ENCODE peak calls at places on chromosomes 4 and X, in six cellular contexts. One of them, this sample, is unnamed.
A peak's percentile ranks its signal among the peaks of the same experiment; 100 is the strongest.

GRCh38 chr4:26525136-26525535 is 34.9 kb upstream of the CCKAR start:
- DNase-seq in astrocyte of the cerebellum: no peak
- DNase-seq in D721Med: no peak
- DNase-seq in choroid plexus epithelial cell: peak; percentile 35
- DNase-seq in transverse colon: no peak
- DNase-seq in nephron progenitor cell: no peak
- DNase-seq in this sample: no peak

GRCh38 chr4:41012308-41012707 is 202.0 kb downstream of the APBB2 start:
- DNase-seq in astrocyte of the cerebellum: no peak
- DNase-seq in D721Med: no peak
- DNase-seq in choroid plexus epithelial cell: peak; percentile 75
- DNase-seq in transverse colon: no peak
- DNase-seq in nephron progenitor cell: no peak
- DNase-seq in this sample: no peak

GRCh38 chr4:174591243-174592021 is 69.1 kb upstream of the HPGD start:
- DNase-seq in astrocyte of the cerebellum: no peak
- DNase-seq in D721Med: no peak
- DNase-seq in choroid plexus epithelial cell: no peak
- DNase-seq in transverse colon: no peak
- DNase-seq in nephron progenitor cell: no peak
- DNase-seq in this sample: no peak

GRCh38 chr4:183960021-183960420 is 54.9 kb downstream of the STOX2 start:
- DNase-seq in astrocyte of the cerebellum: peak; percentile 83
- DNase-seq in D721Med: no peak
- DNase-seq in choroid plexus epithelial cell: peak; percentile 22
- DNase-seq in transverse colon: peak; percentile 58
- DNase-seq in nephron progenitor cell: peak; percentile 49
- DNase-seq in this sample: peak; percentile 75

GRCh38 chrX:100995469-100995868 is 26.0 kb downstream of the ARL13A start:
- DNase-seq in astrocyte of the cerebellum: no peak
- DNase-seq in D721Med: no peak
- DNase-seq in choroid plexus epithelial cell: peak; percentile 78
- DNase-seq in transverse colon: no peak
- DNase-seq in nephron progenitor cell: no peak
- DNase-seq in this sample: no peak

GRCh38 chrX:148517191-148517590 is 16.8 kb downstream of the AFF2 start:
- DNase-seq in astrocyte of the cerebellum: no peak
- DNase-seq in D721Med: no peak
- DNase-seq in choroid plexus epithelial cell: no peak
- DNase-seq in transverse colon: no peak
- DNase-seq in nephron progenitor cell: no peak
- DNase-seq in this sample: no peak

GRCh38 chr4:82561745-82562552 is at the start of gene TMEM150C:
- DNase-seq in astrocyte of the cerebellum: no peak
- DNase-seq in D721Med: peak; percentile 49
- DNase-seq in choroid plexus epithelial cell: peak; percentile 6
- DNase-seq in transverse colon: peak; percentile 22
- DNase-seq in nephron progenitor cell: peak; percentile 76
- DNase-seq in this sample: peak; percentile 56

GRCh38 chrX:76538860-76539259 is 111.3 kb downstream of the MAGEE1 start:
- DNase-seq in astrocyte of the cerebellum: no peak
- DNase-seq in D721Med: no peak
- DNase-seq in choroid plexus epithelial cell: no peak
- DNase-seq in transverse colon: no peak
- DNase-seq in nephron progenitor cell: no peak
- DNase-seq in this sample: no peak

GRCh38 chrX:103640401-103641155 is 11.8 kb downstream of the TCEAL1 start:
- DNase-seq in astrocyte of the cerebellum: no peak
- DNase-seq in D721Med: no peak
- DNase-seq in choroid plexus epithelial cell: peak; percentile 45
- DNase-seq in transverse colon: no peak
- DNase-seq in nephron progenitor cell: no peak
- DNase-seq in this sample: no peak

GRCh38 chrX:153917814-153918213 is 8.2 kb downstream of the ARHGAP4 start:
- DNase-seq in astrocyte of the cerebellum: no peak
- DNase-seq in D721Med: no peak
- DNase-seq in choroid plexus epithelial cell: no peak
- DNase-seq in transverse colon: no peak
- DNase-seq in nephron progenitor cell: no peak
- DNase-seq in this sample: no peak

GRCh38 chr4:53505947-53506346 is 85.3 kb downstream of the LNX1 start:
- DNase-seq in astrocyte of the cerebellum: no peak
- DNase-seq in D721Med: no peak
- DNase-seq in choroid plexus epithelial cell: peak; percentile 63
- DNase-seq in transverse colon: no peak
- DNase-seq in nephron progenitor cell: no peak
- DNase-seq in this sample: no peak

GRCh38 chr4:5082381-5082780 is 31.1 kb downstream of the STK32B start:
- DNase-seq in astrocyte of the cerebellum: no peak
- DNase-seq in D721Med: no peak
- DNase-seq in choroid plexus epithelial cell: no peak
- DNase-seq in transverse colon: no peak
- DNase-seq in nephron progenitor cell: no peak
- DNase-seq in this sample: no peak

GRCh38 chrX:103488332-103488731 is 31.0 kb downstream of the RAB40A start:
- DNase-seq in astrocyte of the cerebellum: no peak
- DNase-seq in D721Med: no peak
- DNase-seq in choroid plexus epithelial cell: no peak
- DNase-seq in transverse colon: no peak
- DNase-seq in nephron progenitor cell: no peak
- DNase-seq in this sample: no peak

GRCh38 chr4:3702551-3703221 is 63.5 kb upstream of the ADRA2C start:
- DNase-seq in astrocyte of the cerebellum: no peak
- DNase-seq in D721Med: no peak
- DNase-seq in choroid plexus epithelial cell: no peak
- DNase-seq in transverse colon: no peak
- DNase-seq in nephron progenitor cell: no peak
- DNase-seq in this sample: no peak

GRCh38 chr4:56909083-56909981 is 1.6 kb downstream of the REST start:
- DNase-seq in astrocyte of the cerebellum: peak; percentile 16
- DNase-seq in D721Med: no peak
- DNase-seq in choroid plexus epithelial cell: peak; percentile 63
- DNase-seq in transverse colon: peak; percentile 56
- DNase-seq in nephron progenitor cell: peak; percentile 60
- DNase-seq in this sample: peak; percentile 40

GRCh38 chrX:70044541-70045245 is 5.0 kb downstream of the AWAT2 start:
- DNase-seq in astrocyte of the cerebellum: no peak
- DNase-seq in D721Med: no peak
- DNase-seq in choroid plexus epithelial cell: peak; percentile 43
- DNase-seq in transverse colon: no peak
- DNase-seq in nephron progenitor cell: no peak
- DNase-seq in this sample: no peak

GRCh38 chrX:70039758-70040157 is 10.0 kb downstream of the AWAT2 start:
- DNase-seq in astrocyte of the cerebellum: no peak
- DNase-seq in D721Med: no peak
- DNase-seq in choroid plexus epithelial cell: no peak
- DNase-seq in transverse colon: no peak
- DNase-seq in nephron progenitor cell: no peak
- DNase-seq in this sample: no peak

GRCh38 chrX:70043685-70044084 is 6.1 kb downstream of the AWAT2 start:
- DNase-seq in astrocyte of the cerebellum: no peak
- DNase-seq in D721Med: no peak
- DNase-seq in choroid plexus epithelial cell: no peak
- DNase-seq in transverse colon: no peak
- DNase-seq in nephron progenitor cell: no peak
- DNase-seq in this sample: no peak

GRCh38 chrX:70041993-70042392 is 7.7 kb downstream of the AWAT2 start:
- DNase-seq in astrocyte of the cerebellum: no peak
- DNase-seq in D721Med: no peak
- DNase-seq in choroid plexus epithelial cell: no peak
- DNase-seq in transverse colon: no peak
- DNase-seq in nephron progenitor cell: no peak
- DNase-seq in this sample: no peak

GRCh38 chrX:70042399-70043371 is 7.1 kb downstream of the AWAT2 start:
- DNase-seq in astrocyte of the cerebellum: no peak
- DNase-seq in D721Med: no peak
- DNase-seq in choroid plexus epithelial cell: no peak
- DNase-seq in transverse colon: no peak
- DNase-seq in nephron progenitor cell: no peak
- DNase-seq in this sample: no peak
- TF ChIP-seq CTCF in astrocyte of the cerebellum: no peak
- TF ChIP-seq CTCF in D721Med: no peak
- TF ChIP-seq CTCF in choroid plexus epithelial cell: no peak
- TF ChIP-seq CTCF in transverse colon: no peak
- TF ChIP-seq CTCF in nephron progenitor cell: no peak
- TF ChIP-seq CTCF in this sample: no peak

GRCh38 chr4:17109126-17109525 is 210.7 kb upstream of the LDB2 start:
- DNase-seq in astrocyte of the cerebellum: no peak
- DNase-seq in D721Med: no peak
- DNase-seq in choroid plexus epithelial cell: no peak
- DNase-seq in transverse colon: no peak
- DNase-seq in nephron progenitor cell: no peak
- DNase-seq in this sample: no peak

GRCh38 chr4:17111436-17111835 is 213.0 kb upstream of the LDB2 start:
- DNase-seq in astrocyte of the cerebellum: no peak
- DNase-seq in D721Med: no peak
- DNase-seq in choroid plexus epithelial cell: no peak
- DNase-seq in transverse colon: no peak
- DNase-seq in nephron progenitor cell: no peak
- DNase-seq in this sample: no peak

GRCh38 chr4:17115546-17115945 is 217.1 kb upstream of the LDB2 start:
- DNase-seq in astrocyte of the cerebellum: no peak
- DNase-seq in D721Med: no peak
- DNase-seq in choroid plexus epithelial cell: no peak
- DNase-seq in transverse colon: no peak
- DNase-seq in nephron progenitor cell: no peak
- DNase-seq in this sample: no peak

GRCh38 chr4:17117746-17118145 is 219.3 kb upstream of the LDB2 start:
- DNase-seq in astrocyte of the cerebellum: peak; percentile 31
- DNase-seq in D721Med: no peak
- DNase-seq in choroid plexus epithelial cell: peak; percentile 40
- DNase-seq in transverse colon: no peak
- DNase-seq in nephron progenitor cell: no peak
- DNase-seq in this sample: no peak

DNA sequence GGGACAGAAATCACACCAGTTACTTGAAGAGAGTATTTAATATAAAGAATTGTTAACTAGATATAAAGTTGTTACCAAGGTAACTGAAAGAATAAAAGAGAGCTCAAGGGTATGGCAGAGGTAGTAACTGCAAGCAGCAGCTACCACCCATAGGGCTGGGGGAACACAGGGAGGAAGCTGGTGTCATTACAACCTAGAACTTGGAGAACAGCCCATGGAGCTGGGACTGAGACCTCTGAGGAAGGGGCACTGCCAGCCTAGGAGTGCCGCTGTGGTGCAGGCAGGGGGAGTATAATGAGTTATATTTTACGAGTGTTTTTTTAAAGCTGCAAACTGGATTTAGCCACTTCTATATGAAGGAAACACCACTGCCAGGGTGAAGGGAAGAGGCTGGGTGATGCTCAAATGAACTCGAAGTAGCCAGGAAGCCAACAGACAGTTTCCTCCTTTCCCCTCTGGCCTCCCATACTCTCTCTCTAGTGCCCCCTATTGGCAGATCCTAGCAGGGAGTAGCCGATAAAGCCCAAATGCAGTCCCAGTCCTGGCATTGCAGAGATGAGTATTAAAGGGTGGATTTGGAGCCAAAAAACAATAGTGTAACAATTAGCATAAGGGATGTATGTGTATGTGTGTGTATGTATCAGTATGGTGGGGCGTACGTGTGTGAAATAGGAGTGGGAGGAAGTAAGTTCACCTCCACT is 213.7 kb upstream of the LDB2 start:
- DNase-seq in astrocyte of the cerebellum: no peak
- DNase-seq in D721Med: no peak
- DNase-seq in choroid plexus epithelial cell: peak; percentile 16
- DNase-seq in transverse colon: no peak
- DNase-seq in nephron progenitor cell: peak; percentile 30
- DNase-seq in this sample: no peak
- TF ChIP-seq CTCF in astrocyte of the cerebellum: peak; percentile 44
- TF ChIP-seq CTCF in D721Med: peak; percentile 50
- TF ChIP-seq CTCF in choroid plexus epithelial cell: peak; percentile 67
- TF ChIP-seq CTCF in transverse colon: no peak
- TF ChIP-seq CTCF in nephron progenitor cell: peak; percentile 55
- TF ChIP-seq CTCF in this sample: peak; percentile 38

DNA sequence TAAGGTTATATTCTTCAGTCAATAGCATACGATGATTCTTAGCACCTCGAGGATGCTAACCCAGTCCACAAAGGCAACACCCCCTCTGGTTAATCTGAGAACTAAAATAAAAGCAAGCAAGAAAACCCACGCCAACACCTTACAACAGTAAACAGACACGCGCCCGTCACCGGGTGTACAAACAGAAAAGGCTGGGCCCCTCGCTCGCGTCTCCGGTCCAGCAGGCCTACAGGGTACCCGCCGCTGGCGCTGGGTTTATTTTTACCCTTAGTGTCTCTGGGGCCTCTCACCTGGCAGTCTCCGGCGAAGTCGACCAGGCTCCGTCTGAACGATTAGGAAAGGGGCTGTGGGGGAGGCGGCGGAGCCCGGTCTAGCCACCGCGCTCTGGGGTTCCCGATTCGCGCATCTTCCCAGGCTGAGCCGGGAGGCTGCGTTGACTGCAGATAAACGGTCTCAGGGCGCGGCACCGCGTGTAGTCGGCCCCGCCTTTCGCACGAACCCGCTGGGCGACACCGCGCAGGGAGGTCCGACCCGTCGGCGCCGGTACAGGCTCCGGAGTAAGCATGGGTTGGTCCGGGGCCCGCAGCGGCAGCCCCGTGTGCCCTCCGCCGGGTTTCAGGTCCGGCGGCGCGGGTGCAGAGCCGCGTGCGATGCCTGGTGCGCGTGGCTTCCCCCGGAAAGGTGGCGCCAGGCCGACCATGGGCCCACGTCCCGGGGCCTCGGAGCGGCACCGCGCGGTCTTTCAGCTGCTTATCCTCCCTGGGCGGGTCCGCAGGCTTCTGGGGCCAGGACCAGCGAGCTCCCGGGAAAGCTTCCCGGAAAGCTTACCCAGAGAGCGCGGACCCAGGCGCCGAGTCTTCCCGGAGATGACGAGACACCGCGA is at the start of gene SLC9B2:
- DNase-seq in astrocyte of the cerebellum: no peak
- DNase-seq in D721Med: peak; percentile 29
- DNase-seq in choroid plexus epithelial cell: peak; percentile 65
- DNase-seq in transverse colon: peak; percentile 59
- DNase-seq in nephron progenitor cell: peak; percentile 71
- DNase-seq in this sample: peak; percentile 82
- TF ChIP-seq CTCF in astrocyte of the cerebellum: peak; percentile 20
- TF ChIP-seq CTCF in D721Med: no peak
- TF ChIP-seq CTCF in choroid plexus epithelial cell: peak; percentile 12
- TF ChIP-seq CTCF in transverse colon: no peak
- TF ChIP-seq CTCF in nephron progenitor cell: no peak
- TF ChIP-seq CTCF in this sample: no peak

GRCh38 chr4:176238819-176239218 is 30.2 kb downstream of the ASB5 start:
- DNase-seq in astrocyte of the cerebellum: no peak
- DNase-seq in D721Med: no peak
- DNase-seq in choroid plexus epithelial cell: peak; percentile 33
- DNase-seq in transverse colon: no peak
- DNase-seq in nephron progenitor cell: no peak
- DNase-seq in this sample: no peak

GRCh38 chr4:176236909-176237308 is 32.1 kb downstream of the ASB5 start:
- DNase-seq in astrocyte of the cerebellum: no peak
- DNase-seq in D721Med: no peak
- DNase-seq in choroid plexus epithelial cell: no peak
- DNase-seq in transverse colon: no peak
- DNase-seq in nephron progenitor cell: no peak
- DNase-seq in this sample: no peak

GRCh38 chr4:176242764-176243347 is 26.2 kb downstream of the ASB5 start:
- DNase-seq in astrocyte of the cerebellum: no peak
- DNase-seq in D721Med: no peak
- DNase-seq in choroid plexus epithelial cell: no peak
- DNase-seq in transverse colon: no peak
- DNase-seq in nephron progenitor cell: no peak
- DNase-seq in this sample: no peak

GRCh38 chr4:176238157-176238608 is 30.8 kb downstream of the ASB5 start:
- DNase-seq in astrocyte of the cerebellum: peak; percentile 6
- DNase-seq in D721Med: no peak
- DNase-seq in choroid plexus epithelial cell: peak; percentile 81
- DNase-seq in transverse colon: no peak
- DNase-seq in nephron progenitor cell: no peak
- DNase-seq in this sample: no peak

GRCh38 chr4:176241703-176242102 is 27.3 kb downstream of the ASB5 start:
- DNase-seq in astrocyte of the cerebellum: no peak
- DNase-seq in D721Med: no peak
- DNase-seq in choroid plexus epithelial cell: no peak
- DNase-seq in transverse colon: no peak
- DNase-seq in nephron progenitor cell: no peak
- DNase-seq in this sample: no peak
- TF ChIP-seq CTCF in astrocyte of the cerebellum: no peak
- TF ChIP-seq CTCF in D721Med: no peak
- TF ChIP-seq CTCF in choroid plexus epithelial cell: no peak
- TF ChIP-seq CTCF in transverse colon: no peak
- TF ChIP-seq CTCF in nephron progenitor cell: no peak
- TF ChIP-seq CTCF in this sample: no peak

This sample was measured in adrenal gland.